ENCODE peak calls at places on chromosome 21, in five cellular contexts. G is Caki2, L is glutamatergic neuron, N is T-helper 1 cell, H is left ventricle myocardium superior. P is an unnamed sample.

GRCh38 chr21:38440746-38441145 is 57.5 kb downstream of the ERG start:
- DNase-seq in G (peak), L (no peak), N (no peak), H (no peak), P (no peak)

GRCh38 chr21:46448108-46448507 is 10.6 kb upstream of the DIP2A start:
- DNase-seq in N (no peak), H (no peak), G (no peak), L (no peak), P (no peak)

GRCh38 chr21:46028547-46029200 is 47.1 kb downstream of the COL6A1 start:
- DNase-seq in H (no peak), N (no peak), L (no peak), G (no peak), P (no peak)

GRCh38 chr21:42346441-42346840 is 4.4 kb downstream of the TFF2 start:
- DNase-seq in L (no peak), N (no peak), H (no peak), G (no peak), P (no peak)

GRCh38 chr21:36728371-36729111 is 29.6 kb downstream of the SIM2 start:
- DNase-seq in L (no peak), G (no peak), N (no peak), H (no peak), P (no peak)

GRCh38 chr21:37225440-37225839 is 41.7 kb downstream of the VPS26C start:
- DNase-seq in N (no peak), G (no peak), L (no peak), H (no peak), P (peak)

GRCh38 chr21:33924079-33924765 is 8.6 kb upstream of the ATP5PO start:
- DNase-seq in G (peak), N (peak), L (peak), H (peak), P (peak)

GRCh38 chr21:34554227-34554626 is 42.2 kb upstream of the KCNE1 start:
- DNase-seq in H (no peak), G (no peak), L (no peak), N (no peak), P (no peak)

GRCh38 chr21:45404726-45405270 is at the start of gene COL18A1:
- DNase-seq in H (peak), L (peak), N (peak), G (no peak), P (peak)

P was measured in right cardiac atrium.